ENCODE peak calls at places on chromosomes 5 and 9, in nine cellular contexts. S is hippocampal formation, Z is GM23338, E is right atrium auricular region, U is T-helper 9 cell, D is Calu3, V is globus pallidus, P is Right ventricle myocardium superior, R is cardiac muscle cell. K is an unnamed sample.

GRCh38 chr5:113546711-113547159 is 33.2 kb downstream of the YTHDC2 start:
- DNase-seq in S (no peak), Z (no peak), E (no peak), U (no peak), D (no peak), V (no peak), P (no peak), R (peak; percentile 52), K (no peak)

GRCh38 chr5:139638736-139639618 is 9.2 kb upstream of the CXXC5 start:
- DNase-seq in S (no peak), Z (no peak), E (peak; percentile 55), U (no peak), D (no peak), V (no peak), P (no peak), R (no peak), K (no peak)

GRCh38 chr5:23013395-23013994 is 160.4 kb upstream of the CDH12 start:
- DNase-seq in S (no peak), Z (no peak), E (no peak), U (no peak), D (no peak), V (no peak), P (no peak), R (no peak), K (no peak)

GRCh38 chr5:111254613-111255012 is 30.4 kb downstream of the CAMK4 start:
- DNase-seq in S (no peak), Z (no peak), E (no peak), U (peak; percentile 39), D (peak; percentile 12), V (no peak), P (no peak), R (peak; percentile 4), K (no peak)

GRCh38 chr5:131280417-131280816 is 16.6 kb downstream of the CDC42SE2 start:
- DNase-seq in S (peak; percentile 31), Z (no peak), E (no peak), U (no peak), D (no peak), V (no peak), P (no peak), R (peak; percentile 53), K (peak; percentile 63)

GRCh38 chr5:67160985-67161384 is 35.6 kb downstream of the CD180 start:
- DNase-seq in S (no peak), Z (peak; percentile 12), E (no peak), U (peak; percentile 17), D (peak; percentile 50), V (no peak), P (no peak), R (peak; percentile 15), K (no peak)

GRCh38 chr5:74035521-74035937 is 409.5 kb downstream of the ARHGEF28 start:
- DNase-seq in S (peak; percentile 36), Z (peak; percentile 68), E (no peak), U (no peak), D (peak; percentile 49), V (peak; percentile 41), P (no peak), R (peak; percentile 88), K (no peak)

GRCh38 chr9:134641173-134641985 is at the start of gene COL5A1:
- DNase-seq in S (peak; percentile 44), Z (peak; percentile 93), E (peak; percentile 91), U (peak; percentile 43), D (no peak), V (peak; percentile 53), P (peak; percentile 94), R (peak; percentile 97), K (peak; percentile 41)

GRCh38 chr5:134581241-134581981 is 51.2 kb downstream of the SAR1B start:
- DNase-seq in S (no peak), Z (no peak), E (no peak), U (no peak), D (no peak), V (no peak), P (peak; percentile 73), R (no peak), K (no peak)

GRCh38 chr9:136617746-136618577 is 44.8 kb upstream of the EGFL7 start:
- DNase-seq in S (no peak), Z (no peak), E (no peak), U (no peak), D (no peak), V (no peak), P (no peak), R (no peak), K (no peak)

GRCh38 chr9:89260525-89260924 is 50.5 kb upstream of the CKS2 start:
- DNase-seq in S (no peak), Z (no peak), E (no peak), U (no peak), D (no peak), V (no peak), P (no peak), R (no peak), K (no peak)